ENCODE peak calls at places on chromosome 1, in ten cellular contexts. One of them, this sample, is unnamed.

GRCh38 chr1:239914827-239915231 is 176.9 kb upstream of the FMN2 start:
- DNase-seq in brain microvascular endothelial cell: peak; percentile 72
- DNase-seq in effector memory CD4-positive, alpha-beta T cell: no peak
- DNase-seq in lung: no peak
- DNase-seq in tibial nerve: no peak
- DNase-seq in psoas muscle: no peak
- DNase-seq in GM06990: no peak
- DNase-seq in kidney epithelial cell: peak; percentile 4
- DNase-seq in GM23248: peak; percentile 94
- DNase-seq in aorta: no peak
- DNase-seq in this sample: peak; percentile 72

GRCh38 chr1:5890346-5891106 is 101.7 kb downstream of the NPHP4 start:
- DNase-seq in brain microvascular endothelial cell: no peak
- DNase-seq in effector memory CD4-positive, alpha-beta T cell: no peak
- DNase-seq in lung: no peak
- DNase-seq in tibial nerve: no peak
- DNase-seq in psoas muscle: no peak
- DNase-seq in GM06990: no peak
- DNase-seq in kidney epithelial cell: no peak
- DNase-seq in GM23248: no peak
- DNase-seq in aorta: no peak
- DNase-seq in this sample: no peak

GRCh38 chr1:66773227-66773626 is 21.0 kb downstream of the DYNLT5 start:
- DNase-seq in brain microvascular endothelial cell: no peak
- DNase-seq in effector memory CD4-positive, alpha-beta T cell: no peak
- DNase-seq in lung: no peak
- DNase-seq in tibial nerve: no peak
- DNase-seq in psoas muscle: no peak
- DNase-seq in GM06990: no peak
- DNase-seq in kidney epithelial cell: no peak
- DNase-seq in GM23248: no peak
- DNase-seq in aorta: no peak
- DNase-seq in this sample: no peak

GRCh38 chr1:30684881-30685795 is 38.2 kb downstream of the MATN1 start:
- DNase-seq in brain microvascular endothelial cell: no peak
- DNase-seq in effector memory CD4-positive, alpha-beta T cell: peak; percentile 52
- DNase-seq in lung: peak; percentile 91
- DNase-seq in tibial nerve: no peak
- DNase-seq in psoas muscle: no peak
- DNase-seq in GM06990: no peak
- DNase-seq in kidney epithelial cell: no peak
- DNase-seq in GM23248: no peak
- DNase-seq in aorta: no peak
- DNase-seq in this sample: no peak

GRCh38 chr1:197774691-197775281 is 494 bp downstream of the DENND1B start:
- DNase-seq in brain microvascular endothelial cell: no peak
- DNase-seq in effector memory CD4-positive, alpha-beta T cell: peak; percentile 27
- DNase-seq in lung: peak; percentile 49
- DNase-seq in tibial nerve: no peak
- DNase-seq in psoas muscle: peak; percentile 57
- DNase-seq in GM06990: no peak
- DNase-seq in kidney epithelial cell: no peak
- DNase-seq in GM23248: peak; percentile 69
- DNase-seq in aorta: peak; percentile 67
- DNase-seq in this sample: peak; percentile 72

GRCh38 chr1:203650012-203650836 is 23.6 kb downstream of the ATP2B4 start:
- DNase-seq in brain microvascular endothelial cell: no peak
- DNase-seq in effector memory CD4-positive, alpha-beta T cell: peak; percentile 69
- DNase-seq in lung: peak; percentile 34
- DNase-seq in tibial nerve: no peak
- DNase-seq in psoas muscle: peak; percentile 65
- DNase-seq in GM06990: peak; percentile 78
- DNase-seq in kidney epithelial cell: no peak
- DNase-seq in GM23248: peak; percentile 76
- DNase-seq in aorta: peak; percentile 71
- DNase-seq in this sample: peak; percentile 28

GRCh38 chr1:117770981-117771531 is 158.4 kb downstream of the GDAP2 start:
- DNase-seq in brain microvascular endothelial cell: no peak
- DNase-seq in effector memory CD4-positive, alpha-beta T cell: no peak
- DNase-seq in lung: no peak
- DNase-seq in tibial nerve: no peak
- DNase-seq in psoas muscle: no peak
- DNase-seq in GM06990: no peak
- DNase-seq in kidney epithelial cell: no peak
- DNase-seq in GM23248: no peak
- DNase-seq in aorta: no peak
- DNase-seq in this sample: no peak

GRCh38 chr1:100578201-100578600 is 40.3 kb downstream of the GPR88 start:
- DNase-seq in brain microvascular endothelial cell: peak; percentile 8
- DNase-seq in effector memory CD4-positive, alpha-beta T cell: no peak
- DNase-seq in lung: no peak
- DNase-seq in tibial nerve: no peak
- DNase-seq in psoas muscle: no peak
- DNase-seq in GM06990: no peak
- DNase-seq in kidney epithelial cell: no peak
- DNase-seq in GM23248: peak; percentile 35
- DNase-seq in aorta: no peak
- DNase-seq in this sample: no peak

DNA sequence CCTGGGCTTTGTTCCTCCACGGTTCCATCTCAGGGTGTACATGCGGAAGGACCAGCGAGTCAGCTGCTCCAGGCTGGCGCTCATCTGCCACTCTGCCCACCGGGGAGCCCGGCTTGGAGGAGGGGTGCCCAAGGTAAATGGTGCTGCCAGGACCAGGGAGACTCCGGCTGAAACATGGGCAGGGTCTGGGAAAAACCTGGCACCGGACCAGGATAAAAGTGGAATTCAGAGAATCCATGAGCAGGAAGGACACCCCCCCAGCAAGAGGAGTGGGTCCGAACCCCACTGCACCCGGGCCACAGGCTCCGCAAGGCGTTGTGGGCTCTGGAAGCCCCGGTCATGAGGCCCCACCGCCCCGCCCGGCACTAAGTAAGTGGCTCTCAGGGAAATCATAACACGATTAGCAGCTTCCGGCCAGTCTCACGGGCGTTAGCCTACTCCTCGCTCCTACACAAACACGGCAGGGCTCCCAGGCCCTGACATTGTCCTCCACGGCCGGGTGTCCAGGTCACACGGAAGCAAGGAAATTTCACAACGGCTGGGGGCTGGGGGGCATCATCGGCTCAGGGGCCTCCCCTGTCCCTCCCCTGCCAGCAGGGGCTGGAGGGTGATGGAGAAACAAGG is 21.1 kb downstream of the MEGF6 start:
- DNase-seq in brain microvascular endothelial cell: no peak
- DNase-seq in effector memory CD4-positive, alpha-beta T cell: no peak
- DNase-seq in lung: peak; percentile 56
- DNase-seq in tibial nerve: no peak
- DNase-seq in psoas muscle: no peak
- DNase-seq in GM06990: no peak
- DNase-seq in kidney epithelial cell: no peak
- DNase-seq in GM23248: no peak
- DNase-seq in aorta: no peak
- DNase-seq in this sample: no peak
- H3K27me3 ChIP-seq in brain microvascular endothelial cell: no peaks in the 10 kb centered on the region
- H3K27me3 ChIP-seq in effector memory CD4-positive, alpha-beta T cell: no peaks in the 10 kb centered on the region
- H3K27me3 ChIP-seq in lung: no peaks in the 10 kb centered on the region
- H3K27me3 ChIP-seq in tibial nerve: no peaks in the 10 kb centered on the region
- H3K27me3 ChIP-seq in psoas muscle: no peaks in the 10 kb centered on the region
- H3K27me3 ChIP-seq in GM06990: no peaks in the 10 kb centered on the region
- H3K27me3 ChIP-seq in kidney epithelial cell: peaks cover 6% of the 10 kb centered on the region
- H3K27me3 ChIP-seq in GM23248: no peaks in the 10 kb centered on the region
- H3K27me3 ChIP-seq in aorta: no peaks in the 10 kb centered on the region
- H3K27me3 ChIP-seq in this sample: no peaks in the 10 kb centered on the region

GRCh38 chr1:205436776-205437485 is 15.1 kb upstream of the LEMD1 start:
- DNase-seq in brain microvascular endothelial cell: no peak
- DNase-seq in effector memory CD4-positive, alpha-beta T cell: no peak
- DNase-seq in lung: no peak
- DNase-seq in tibial nerve: no peak
- DNase-seq in psoas muscle: no peak
- DNase-seq in GM06990: no peak
- DNase-seq in kidney epithelial cell: no peak
- DNase-seq in GM23248: no peak
- DNase-seq in aorta: no peak
- DNase-seq in this sample: no peak

GRCh38 chr1:205437570-205437969 is 15.7 kb upstream of the LEMD1 start:
- DNase-seq in brain microvascular endothelial cell: no peak
- DNase-seq in effector memory CD4-positive, alpha-beta T cell: no peak
- DNase-seq in lung: no peak
- DNase-seq in tibial nerve: no peak
- DNase-seq in psoas muscle: no peak
- DNase-seq in GM06990: no peak
- DNase-seq in kidney epithelial cell: no peak
- DNase-seq in GM23248: no peak
- DNase-seq in aorta: no peak
- DNase-seq in this sample: no peak

GRCh38 chr1:205435904-205436573 is 14.2 kb upstream of the LEMD1 start:
- DNase-seq in brain microvascular endothelial cell: no peak
- DNase-seq in effector memory CD4-positive, alpha-beta T cell: no peak
- DNase-seq in lung: no peak
- DNase-seq in tibial nerve: no peak
- DNase-seq in psoas muscle: no peak
- DNase-seq in GM06990: no peak
- DNase-seq in kidney epithelial cell: no peak
- DNase-seq in GM23248: peak; percentile 32
- DNase-seq in aorta: no peak
- DNase-seq in this sample: no peak

GRCh38 chr1:205432116-205432515 is 10.3 kb upstream of the LEMD1 start:
- DNase-seq in brain microvascular endothelial cell: no peak
- DNase-seq in effector memory CD4-positive, alpha-beta T cell: no peak
- DNase-seq in lung: no peak
- DNase-seq in tibial nerve: no peak
- DNase-seq in psoas muscle: no peak
- DNase-seq in GM06990: no peak
- DNase-seq in kidney epithelial cell: no peak
- DNase-seq in GM23248: no peak
- DNase-seq in aorta: no peak
- DNase-seq in this sample: no peak

DNA sequence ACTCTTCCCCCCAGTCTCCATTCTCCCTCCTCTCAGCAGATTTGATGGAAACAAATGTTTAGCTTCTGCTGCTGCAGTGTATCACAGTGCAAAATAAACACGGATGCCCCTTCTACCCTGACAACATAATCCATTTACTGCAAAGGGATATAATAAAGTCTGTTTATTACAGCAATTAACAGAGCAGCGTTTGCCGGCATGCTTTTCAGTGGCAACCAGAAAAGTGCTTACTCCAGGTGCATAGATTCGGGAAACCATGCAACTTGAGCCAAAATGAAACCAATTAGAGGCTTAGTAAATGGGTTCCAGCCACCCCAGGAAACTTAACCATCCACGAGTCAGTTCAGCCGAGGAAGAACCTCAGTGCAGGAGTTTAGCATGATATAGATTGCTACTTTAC is 12.9 kb upstream of the LEMD1 start:
- DNase-seq in brain microvascular endothelial cell: no peak
- DNase-seq in effector memory CD4-positive, alpha-beta T cell: no peak
- DNase-seq in lung: no peak
- DNase-seq in tibial nerve: no peak
- DNase-seq in psoas muscle: no peak
- DNase-seq in GM06990: no peak
- DNase-seq in kidney epithelial cell: no peak
- DNase-seq in GM23248: no peak
- DNase-seq in aorta: no peak
- DNase-seq in this sample: no peak
- H3K4me3 ChIP-seq in brain microvascular endothelial cell: no peak overlapping the region
- H3K4me3 ChIP-seq in effector memory CD4-positive, alpha-beta T cell: no peak overlapping the region
- H3K4me3 ChIP-seq in lung: no peak overlapping the region
- H3K4me3 ChIP-seq in tibial nerve: no peak overlapping the region
- H3K4me3 ChIP-seq in psoas muscle: no peak overlapping the region
- H3K4me3 ChIP-seq in GM06990: no peak overlapping the region
- H3K4me3 ChIP-seq in kidney epithelial cell: no peak overlapping the region
- H3K4me3 ChIP-seq in GM23248: no peak overlapping the region
- H3K4me3 ChIP-seq in aorta: no peak overlapping the region
- H3K4me3 ChIP-seq in this sample: no peak overlapping the region

GRCh38 chr1:1168156-1168450 is 5.6 kb upstream of the TTLL10 start:
- DNase-seq in brain microvascular endothelial cell: no peak
- DNase-seq in effector memory CD4-positive, alpha-beta T cell: no peak
- DNase-seq in lung: no peak
- DNase-seq in tibial nerve: no peak
- DNase-seq in psoas muscle: no peak
- DNase-seq in GM06990: peak; percentile 1
- DNase-seq in kidney epithelial cell: no peak
- DNase-seq in GM23248: no peak
- DNase-seq in aorta: peak; percentile 38
- DNase-seq in this sample: no peak

GRCh38 chr1:1165900-1166421 is 7.7 kb upstream of the TTLL10 start:
- DNase-seq in brain microvascular endothelial cell: no peak
- DNase-seq in effector memory CD4-positive, alpha-beta T cell: no peak
- DNase-seq in lung: no peak
- DNase-seq in tibial nerve: no peak
- DNase-seq in psoas muscle: peak; percentile 12
- DNase-seq in GM06990: no peak
- DNase-seq in kidney epithelial cell: no peak
- DNase-seq in GM23248: no peak
- DNase-seq in aorta: no peak
- DNase-seq in this sample: no peak

GRCh38 chr1:1166642-1167415 is 6.9 kb upstream of the TTLL10 start:
- DNase-seq in brain microvascular endothelial cell: no peak
- DNase-seq in effector memory CD4-positive, alpha-beta T cell: no peak
- DNase-seq in lung: no peak
- DNase-seq in tibial nerve: no peak
- DNase-seq in psoas muscle: no peak
- DNase-seq in GM06990: no peak
- DNase-seq in kidney epithelial cell: no peak
- DNase-seq in GM23248: no peak
- DNase-seq in aorta: no peak
- DNase-seq in this sample: no peak

GRCh38 chr1:1168451-1169411 is 4.9 kb upstream of the TTLL10 start:
- DNase-seq in brain microvascular endothelial cell: no peak
- DNase-seq in effector memory CD4-positive, alpha-beta T cell: no peak
- DNase-seq in lung: no peak
- DNase-seq in tibial nerve: no peak
- DNase-seq in psoas muscle: peak; percentile 9
- DNase-seq in GM06990: peak; percentile 5
- DNase-seq in kidney epithelial cell: no peak
- DNase-seq in GM23248: no peak
- DNase-seq in aorta: no peak
- DNase-seq in this sample: no peak

GRCh38 chr1:1167416-1168155 is 6.1 kb upstream of the TTLL10 start:
- DNase-seq in brain microvascular endothelial cell: no peak
- DNase-seq in effector memory CD4-positive, alpha-beta T cell: no peak
- DNase-seq in lung: no peak
- DNase-seq in tibial nerve: no peak
- DNase-seq in psoas muscle: peak; percentile 9
- DNase-seq in GM06990: no peak
- DNase-seq in kidney epithelial cell: no peak
- DNase-seq in GM23248: no peak
- DNase-seq in aorta: peak; percentile 37
- DNase-seq in this sample: no peak
- H3K27me3 ChIP-seq in brain microvascular endothelial cell: peaks cover 37% of the 10 kb centered on the region
- H3K27me3 ChIP-seq in effector memory CD4-positive, alpha-beta T cell: no peaks in the 10 kb centered on the region
- H3K27me3 ChIP-seq in lung: peaks cover 9% of the 10 kb centered on the region
- H3K27me3 ChIP-seq in tibial nerve: peaks cover 100% of the 10 kb centered on the region
- H3K27me3 ChIP-seq in psoas muscle: peaks cover 63% of the 10 kb centered on the region
- H3K27me3 ChIP-seq in GM06990: no peaks in the 10 kb centered on the region
- H3K27me3 ChIP-seq in kidney epithelial cell: no peaks in the 10 kb centered on the region
- H3K27me3 ChIP-seq in GM23248: peaks cover 16% of the 10 kb centered on the region
- H3K27me3 ChIP-seq in aorta: peaks cover 2% of the 10 kb centered on the region
- H3K27me3 ChIP-seq in this sample: no peaks in the 10 kb centered on the region

GRCh38 chr1:59054172-59054571 is 242.7 kb upstream of the FGGY start:
- DNase-seq in brain microvascular endothelial cell: no peak
- DNase-seq in effector memory CD4-positive, alpha-beta T cell: no peak
- DNase-seq in lung: no peak
- DNase-seq in tibial nerve: no peak
- DNase-seq in psoas muscle: no peak
- DNase-seq in GM06990: no peak
- DNase-seq in kidney epithelial cell: no peak
- DNase-seq in GM23248: no peak
- DNase-seq in aorta: no peak
- DNase-seq in this sample: no peak

GRCh38 chr1:59057211-59057694 is 239.6 kb upstream of the FGGY start:
- DNase-seq in brain microvascular endothelial cell: peak; percentile 90
- DNase-seq in effector memory CD4-positive, alpha-beta T cell: no peak
- DNase-seq in lung: peak; percentile 57
- DNase-seq in tibial nerve: peak; percentile 84
- DNase-seq in psoas muscle: peak; percentile 83
- DNase-seq in GM06990: no peak
- DNase-seq in kidney epithelial cell: peak; percentile 56
- DNase-seq in GM23248: peak; percentile 99
- DNase-seq in aorta: peak; percentile 75
- DNase-seq in this sample: peak; percentile 64

GRCh38 chr1:59055908-59056719 is 240.8 kb upstream of the FGGY start:
- DNase-seq in brain microvascular endothelial cell: no peak
- DNase-seq in effector memory CD4-positive, alpha-beta T cell: no peak
- DNase-seq in lung: no peak
- DNase-seq in tibial nerve: no peak
- DNase-seq in psoas muscle: no peak
- DNase-seq in GM06990: no peak
- DNase-seq in kidney epithelial cell: no peak
- DNase-seq in GM23248: peak; percentile 68
- DNase-seq in aorta: no peak
- DNase-seq in this sample: peak; percentile 11

GRCh38 chr1:59058681-59059441 is 238.0 kb upstream of the FGGY start:
- DNase-seq in brain microvascular endothelial cell: no peak
- DNase-seq in effector memory CD4-positive, alpha-beta T cell: no peak
- DNase-seq in lung: no peak
- DNase-seq in tibial nerve: no peak
- DNase-seq in psoas muscle: no peak
- DNase-seq in GM06990: no peak
- DNase-seq in kidney epithelial cell: no peak
- DNase-seq in GM23248: peak; percentile 34
- DNase-seq in aorta: no peak
- DNase-seq in this sample: no peak

DNA sequence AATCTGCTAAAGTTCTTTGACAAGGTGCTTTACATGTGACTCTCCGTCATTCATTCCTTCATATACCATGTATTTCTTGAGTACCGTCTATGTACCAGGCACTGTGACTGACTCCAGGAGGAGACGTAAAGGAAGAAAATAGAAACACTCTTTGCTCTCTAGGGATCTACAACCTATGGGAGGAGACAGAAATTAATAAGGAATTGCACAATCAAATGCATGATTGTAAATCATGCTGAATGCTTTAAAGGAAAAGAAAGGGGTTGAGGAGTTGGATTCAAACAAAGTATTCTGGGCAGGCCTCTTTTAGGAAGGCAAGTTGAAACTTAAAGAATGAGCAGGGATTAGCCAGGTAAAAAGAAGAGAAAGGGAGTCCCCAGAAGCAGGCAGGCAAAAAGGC is 239.1 kb upstream of the FGGY start:
- DNase-seq in brain microvascular endothelial cell: no peak
- DNase-seq in effector memory CD4-positive, alpha-beta T cell: no peak
- DNase-seq in lung: no peak
- DNase-seq in tibial nerve: no peak
- DNase-seq in psoas muscle: no peak
- DNase-seq in GM06990: no peak
- DNase-seq in kidney epithelial cell: no peak
- DNase-seq in GM23248: peak; percentile 40
- DNase-seq in aorta: no peak
- DNase-seq in this sample: no peak
- H3K4me3 ChIP-seq in brain microvascular endothelial cell: no peak overlapping the region
- H3K4me3 ChIP-seq in effector memory CD4-positive, alpha-beta T cell: no peak overlapping the region
- H3K4me3 ChIP-seq in lung: no peak overlapping the region
- H3K4me3 ChIP-seq in tibial nerve: no peak overlapping the region
- H3K4me3 ChIP-seq in psoas muscle: no peak overlapping the region
- H3K4me3 ChIP-seq in GM06990: no peak overlapping the region
- H3K4me3 ChIP-seq in kidney epithelial cell: no peak overlapping the region
- H3K4me3 ChIP-seq in GM23248: no peak overlapping the region
- H3K4me3 ChIP-seq in aorta: no peak overlapping the region
- H3K4me3 ChIP-seq in this sample: no peak overlapping the region